ENCODE peak calls at places on chromosomes 5 and 9, in eight cellular contexts. S is ELR; Q is renal cortical epithelial cell; L is H9; U is AG09319; G is stimulated activated naive CD8-positive, alpha-beta T cell treated with anti-CD3 and anti-CD28 coated beads, Interleukin-15, Interleukin-2, amounts not matched to agents 100 U/mL and 50 U/mL, for 24 hours; K is BE2C; N is nephron progenitor cell. P is an unnamed sample.

GRCh38 chr5:95042040-95042439 is 242.9 kb downstream of the MCTP1 start:
- DNase-seq in S (no peak), Q (peak; percentile 4), L (no peak), U (no peak), G (no peak), K (no peak), N (no peak), P (no peak)

GRCh38 chr5:172870807-172871431 is 36.9 kb downstream of the ERGIC1 start:
- DNase-seq in S (peak; percentile 59), Q (peak; percentile 50), L (no peak), U (no peak), G (no peak), K (no peak), N (peak; percentile 65), P (no peak)

GRCh38 chr5:1522601-1523479 is 920 bp downstream of the LPCAT1 start:
- DNase-seq in S (peak; percentile 41), Q (no peak), L (peak; percentile 27), U (no peak), G (peak; percentile 37), K (no peak), N (peak; percentile 47), P (peak; percentile 45)

GRCh38 chr5:176355400-176356178 is 6.0 kb downstream of the KIAA1191 start:
- DNase-seq in S (no peak), Q (no peak), L (peak; percentile 49), U (no peak), G (no peak), K (no peak), N (no peak), P (no peak)

GRCh38 chr5:77356740-77357139 is 135.4 kb downstream of the WDR41 start:
- DNase-seq in S (peak; percentile 39), Q (peak; percentile 80), L (no peak), U (peak; percentile 46), G (peak; percentile 26), K (peak; percentile 55), N (no peak), P (no peak)

GRCh38 chr9:121860744-121861143 is 209.3 kb downstream of the DAB2IP start:
- DNase-seq in S (peak; percentile 61), Q (peak; percentile 94), L (no peak), U (peak; percentile 76), G (no peak), K (no peak), N (no peak), P (no peak)

GRCh38 chr9:19922476-19923118 is 133.8 kb upstream of the SLC24A2 start:
- DNase-seq in S (peak; percentile 65), Q (peak; percentile 53), L (peak; percentile 67), U (no peak), G (no peak), K (peak; percentile 25), N (peak; percentile 28), P (peak; percentile 23)

GRCh38 chr5:176863765-176864098 is 35.4 kb downstream of the HK3 start:
- DNase-seq in S (no peak), Q (no peak), L (no peak), U (no peak), G (no peak), K (no peak), N (no peak), P (no peak)

GRCh38 chr5:114448496-114448895 is 86.6 kb downstream of the KCNN2 start:
- DNase-seq in S (no peak), Q (no peak), L (no peak), U (no peak), G (no peak), K (no peak), N (no peak), P (no peak)

GRCh38 chr5:108743344-108743743 is 4.4 kb upstream of the FER start:
- DNase-seq in S (no peak), Q (peak; percentile 58), L (no peak), U (no peak), G (no peak), K (no peak), N (no peak), P (no peak)

GRCh38 chr5:134440185-134440755 is 28.6 kb upstream of the CDKN2AIPNL start:
- DNase-seq in S (no peak), Q (no peak), L (no peak), U (no peak), G (no peak), K (no peak), N (no peak), P (no peak)

GRCh38 chr5:113378081-113378480 is 56.7 kb downstream of the TSSK1B start:
- DNase-seq in S (no peak), Q (no peak), L (no peak), U (no peak), G (no peak), K (no peak), N (no peak), P (no peak)

GRCh38 chr5:368162-369084 is 46.9 kb downstream of the AHRR start:
- DNase-seq in S (peak; percentile 92), Q (no peak), L (peak; percentile 10), U (peak; percentile 68), G (peak; percentile 52), K (no peak), N (no peak), P (no peak)

GRCh38 chr9:84493284-84493947 is 152.9 kb upstream of the SLC28A3 start:
- DNase-seq in S (no peak), Q (no peak), L (peak; percentile 64), U (no peak), G (no peak), K (no peak), N (peak; percentile 15), P (no peak)

GRCh38 chr9:36320457-36320856 is 62.2 kb upstream of the GNE start:
- DNase-seq in S (no peak), Q (peak; percentile 72), L (no peak), U (no peak), G (no peak), K (no peak), N (no peak), P (no peak)

GRCh38 chr5:14187157-14187556 is 44.0 kb downstream of the TRIO start:
- DNase-seq in S (no peak), Q (no peak), L (no peak), U (no peak), G (no peak), K (no peak), N (no peak), P (no peak)

GRCh38 chr5:112339761-112340160 is 79.3 kb downstream of the EPB41L4A start:
- DNase-seq in S (no peak), Q (peak; percentile 74), L (no peak), U (no peak), G (no peak), K (no peak), N (no peak), P (no peak)

GRCh38 chr9:130167927-130168326 is 4.3 kb upstream of the NCS1 start:
- DNase-seq in S (no peak), Q (no peak), L (peak; percentile 69), U (no peak), G (no peak), K (no peak), N (no peak), P (no peak)

GRCh38 chr5:41754857-41755256 is 115.4 kb downstream of the OXCT1 start:
- DNase-seq in S (peak; percentile 30), Q (no peak), L (no peak), U (no peak), G (no peak), K (no peak), N (no peak), P (no peak)

GRCh38 chr9:101376117-101376866 is 8.5 kb downstream of the BAAT start:
- DNase-seq in S (peak; percentile 81), Q (no peak), L (no peak), U (no peak), G (no peak), K (no peak), N (no peak), P (no peak)

GRCh38 chr5:177502886-177503285 is 5.5 kb upstream of the PDLIM7 start:
- DNase-seq in S (no peak), Q (no peak), L (no peak), U (no peak), G (no peak), K (no peak), N (no peak), P (no peak)

GRCh38 chr9:128913995-128914772 is 6.6 kb upstream of the PHYHD1 start:
- DNase-seq in S (no peak), Q (no peak), L (no peak), U (no peak), G (no peak), K (no peak), N (no peak), P (no peak)

GRCh38 chr5:110478899-110479298 is 247.6 kb downstream of the TMEM232 start:
- DNase-seq in S (peak; percentile 71), Q (peak; percentile 92), L (no peak), U (peak; percentile 71), G (no peak), K (no peak), N (no peak), P (no peak)

GRCh38 chr9:81542490-81542889 is 146.9 kb downstream of the TLE1 start:
- DNase-seq in S (no peak), Q (no peak), L (no peak), U (no peak), G (no peak), K (no peak), N (no peak), P (no peak)

GRCh38 chr9:130207241-130207992 is 35.2 kb downstream of the NCS1 start:
- DNase-seq in S (no peak), Q (no peak), L (no peak), U (no peak), G (no peak), K (no peak), N (no peak), P (no peak)

GRCh38 chr9:16335788-16336580 is 534.5 kb downstream of the BNC2 start:
- DNase-seq in S (peak; percentile 98), Q (peak; percentile 99), L (no peak), U (peak; percentile 97), G (no peak), K (no peak), N (no peak), P (peak; percentile 27)

P was measured in 8988T.